ENCODE peak calls at places on chromosomes 4 and X, in ten cellular contexts. P is A172; S is amygdala; F is left lung; E is anterior cingulate cortex; J is activated naive CD8-positive, alpha-beta T cell treated with anti-CD3 and anti-CD28 coated beads for 36 hours; N is AG10803; D is A549; L is GM04503; Y is stimulated activated CD8-positive, alpha-beta memory T cell treated with anti-CD3 and anti-CD28 coated beads, Interleukin-15, amount 100 ng/mL, for 4 hours. V is an unnamed sample.

GRCh38 chr4:159655547-159655946 is 552.7 kb downstream of the RAPGEF2 start:
- DNase-seq in P (peak; percentile 87), S (no peak), F (no peak), E (no peak), J (no peak), N (no peak), D (no peak), L (no peak), Y (no peak), V (no peak)

GRCh38 chr4:43132010-43132582 is 239.6 kb downstream of the GRXCR1 start:
- DNase-seq in P (peak; percentile 69), S (peak; percentile 6), F (peak; percentile 34), E (peak; percentile 77), J (peak; percentile 32), N (peak; percentile 53), D (peak; percentile 38), L (peak; percentile 0), Y (no peak), V (no peak)

GRCh38 chr4:183335369-183335940 is 13.2 kb upstream of the CLDN24 start:
- DNase-seq in P (peak; percentile 89), S (no peak), F (no peak), E (no peak), J (no peak), N (peak; percentile 97), D (peak; percentile 63), L (peak; percentile 83), Y (no peak), V (peak; percentile 38)

GRCh38 chr4:24476209-24476781 is 108.1 kb downstream of the DHX15 start:
- DNase-seq in P (no peak), S (no peak), F (no peak), E (no peak), J (no peak), N (peak; percentile 43), D (peak; percentile 21), L (no peak), Y (no peak), V (no peak)

GRCh38 chr4:119314356-119314755 is 7.6 kb downstream of the FABP2 start:
- DNase-seq in P (peak; percentile 30), S (no peak), F (no peak), E (peak; percentile 15), J (no peak), N (peak; percentile 45), D (peak; percentile 39), L (peak; percentile 17), Y (no peak), V (peak; percentile 71)

GRCh38 chr4:38306482-38307071 is 346.4 kb downstream of the PTTG2 start:
- DNase-seq in P (no peak), S (no peak), F (no peak), E (no peak), J (peak; percentile 39), N (no peak), D (no peak), L (no peak), Y (no peak), V (no peak)

GRCh38 chr4:54102747-54103146 is 2.8 kb downstream of the GSX2 start:
- DNase-seq in P (no peak), S (no peak), F (no peak), E (no peak), J (no peak), N (no peak), D (no peak), L (no peak), Y (no peak), V (no peak)

GRCh38 chrX:9988762-9989161 is 21.6 kb downstream of the CLDN34 start:
- DNase-seq in P (no peak), S (no peak), F (no peak), E (no peak), J (no peak), N (no peak), D (peak; percentile 30), L (no peak), Y (no peak), V (no peak)

GRCh38 chr4:105765690-105766407 is 57.3 kb downstream of the GSTCD start:
- DNase-seq in P (peak; percentile 91), S (no peak), F (no peak), E (no peak), J (no peak), N (peak; percentile 80), D (peak; percentile 29), L (peak; percentile 55), Y (no peak), V (no peak)

GRCh38 chr4:15291133-15291532 is 136.7 kb upstream of the C1QTNF7 start:
- DNase-seq in P (no peak), S (no peak), F (no peak), E (no peak), J (no peak), N (peak; percentile 31), D (no peak), L (no peak), Y (no peak), V (no peak)

GRCh38 chr4:6109842-6110560 is 90.3 kb downstream of the JAKMIP1 start:
- DNase-seq in P (no peak), S (no peak), F (no peak), E (no peak), J (no peak), N (no peak), D (peak; percentile 26), L (no peak), Y (no peak), V (no peak)

GRCh38 chr4:174538123-174538875 is 16.0 kb upstream of the HPGD start:
- DNase-seq in P (no peak), S (no peak), F (no peak), E (no peak), J (no peak), N (no peak), D (peak; percentile 29), L (no peak), Y (no peak), V (no peak)

GRCh38 chr4:37066149-37066548 is 178.4 kb upstream of the NWD2 start:
- DNase-seq in P (peak; percentile 0), S (no peak), F (no peak), E (no peak), J (no peak), N (no peak), D (no peak), L (no peak), Y (no peak), V (no peak)

GRCh38 chr4:185122681-185123345 is 20.3 kb upstream of the SLC25A4 start:
- DNase-seq in P (peak; percentile 7), S (no peak), F (no peak), E (no peak), J (no peak), N (no peak), D (no peak), L (no peak), Y (no peak), V (no peak)

GRCh38 chr4:137529432-137529831 is 2.9 kb downstream of the PCDH18 start:
- DNase-seq in P (no peak), S (no peak), F (no peak), E (no peak), J (no peak), N (no peak), D (no peak), L (no peak), Y (no peak), V (no peak)

GRCh38 chr4:108172780-108173598 is 4.3 kb upstream of the LEF1 start:
- DNase-seq in P (peak; percentile 10), S (no peak), F (no peak), E (no peak), J (peak; percentile 81), N (no peak), D (no peak), L (no peak), Y (no peak), V (peak; percentile 70)

GRCh38 chr4:184100297-184100885 is 117.3 kb downstream of the ENPP6 start:
- DNase-seq in P (no peak), S (no peak), F (peak; percentile 51), E (no peak), J (no peak), N (no peak), D (peak; percentile 14), L (no peak), Y (no peak), V (no peak)

GRCh38 chr4:74374561-74375327 is 9.8 kb downstream of the EREG start:
- DNase-seq in P (peak; percentile 89), S (no peak), F (peak; percentile 85), E (no peak), J (peak; percentile 12), N (peak; percentile 92), D (peak; percentile 95), L (peak; percentile 21), Y (no peak), V (no peak)